ENCODE peak calls at places on chromosomes 5 and 9, in six cellular contexts. E, G, C, L, S and B are unnamed samples.

GRCh38 chr5:157607371-157608161 is 32.0 kb upstream of the ADAM19 start:
- DNase-seq in E (no peak), G (no peak), C (no peak), L (no peak), S (peak), B (no peak)

GRCh38 chr9:111645806-111646205 is 14.7 kb downstream of the DNAJC25 start:
- DNase-seq in E (no peak), G (no peak), C (no peak), L (no peak), S (peak), B (no peak)

GRCh38 chr9:1173986-1174385 is 123.8 kb downstream of the DMRT2 start:
- DNase-seq in E (no peak), G (no peak), C (no peak), L (no peak), S (no peak), B (no peak)

GRCh38 chr5:75037106-75037505 is 15.3 kb downstream of the GCNT4 start:
- DNase-seq in E (no peak), G (no peak), C (no peak), L (no peak), S (peak), B (no peak)

GRCh38 chr5:94174748-94175411 is 433.5 kb upstream of the POU5F2 start:
- DNase-seq in E (no peak), G (no peak), C (no peak), L (no peak), S (peak), B (no peak)

GRCh38 chr5:35811108-35811741 is 45.5 kb upstream of the IL7R start:
- DNase-seq in E (no peak), G (no peak), C (no peak), L (no peak), S (no peak), B (no peak)

GRCh38 chr9:19397845-19398244 is 11.0 kb upstream of the ACER2 start:
- DNase-seq in E (no peak), G (no peak), C (no peak), L (no peak), S (no peak), B (no peak)

GRCh38 chr5:36214434-36214833 is 27.3 kb downstream of the NADK2 start:
- DNase-seq in E (no peak), G (no peak), C (peak), L (no peak), S (no peak), B (no peak)

GRCh38 chr5:161094411-161094810 is 242.4 kb upstream of the ATP10B start:
- DNase-seq in E (no peak), G (no peak), C (no peak), L (no peak), S (no peak), B (no peak)

GRCh38 chr5:111975133-111975532 is 218.1 kb upstream of the NREP start:
- DNase-seq in E (no peak), G (no peak), C (no peak), L (no peak), S (no peak), B (no peak)

GRCh38 chr5:13865317-13865716 is 79.2 kb downstream of the DNAH5 start:
- DNase-seq in E (no peak), G (no peak), C (no peak), L (no peak), S (no peak), B (no peak)

GRCh38 chr9:87884578-87885459 is 2.1 kb downstream of the SPATA31E1 start:
- DNase-seq in E (no peak), G (no peak), C (no peak), L (no peak), S (no peak), B (peak)

GRCh38 chr9:99516657-99517049 is 294.6 kb downstream of the SEC61B start:
- DNase-seq in E (no peak), G (no peak), C (no peak), L (no peak), S (no peak), B (no peak)

GRCh38 chr9:36187414-36187813 is 3.3 kb upstream of the CLTA start:
- DNase-seq in E (no peak), G (no peak), C (no peak), L (no peak), S (peak), B (no peak)

GRCh38 chr9:12684923-12685468 is 8.2 kb upstream of the TYRP1 start:
- DNase-seq in E (no peak), G (no peak), C (no peak), L (no peak), S (no peak), B (no peak)

GRCh38 chr5:78627175-78627574 is 21.4 kb downstream of the LHFPL2 start:
- DNase-seq in E (peak), G (no peak), C (no peak), L (no peak), S (no peak), B (peak)

GRCh38 chr5:1987471-1987870 is 104.7 kb upstream of the IRX4 start:
- DNase-seq in E (no peak), G (no peak), C (no peak), L (no peak), S (no peak), B (no peak)

DNA sequence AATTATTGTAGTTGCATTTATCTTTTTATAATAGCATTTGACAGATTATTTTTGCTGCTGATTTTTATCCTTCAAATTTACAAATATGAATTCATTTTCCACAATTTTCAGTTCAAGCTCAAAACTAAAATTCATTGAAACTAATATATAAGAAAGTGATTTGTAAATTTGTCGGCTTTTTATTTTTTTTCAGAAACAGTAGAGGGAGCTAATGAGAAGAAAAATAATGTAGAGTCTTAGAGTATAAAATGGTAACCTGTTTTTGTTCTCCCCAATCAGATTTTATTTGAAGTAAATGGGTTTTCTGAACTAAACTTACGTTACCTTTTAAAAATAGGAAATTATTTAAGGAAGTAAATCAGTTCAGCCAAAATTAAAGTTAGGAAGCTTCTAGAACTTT is 19.2 kb downstream of the PRRC1 start:
- DNase-seq in E (no peak), G (no peak), C (peak), L (no peak), S (no peak), B (no peak)
- TF ChIP-seq CTCF in E (no peak), G (no peak), C (peak), L (peak), S (no peak), B (peak)

GRCh38 chr5:65152131-65152530 is 329.6 kb downstream of the ADAMTS6 start:
- DNase-seq in E (no peak), G (no peak), C (no peak), L (no peak), S (no peak), B (no peak)
- TF ChIP-seq CTCF in E (no peak), G (no peak), C (no peak), L (no peak), S (no peak), B (no peak)

GRCh38 chr9:85508616-85509015 is 233.1 kb downstream of the AGTPBP1 start:
- DNase-seq in E (no peak), G (no peak), C (no peak), L (no peak), S (no peak), B (no peak)
- TF ChIP-seq CTCF in E (no peak), G (no peak), C (no peak), L (no peak), S (peak), B (no peak)

GRCh38 chr9:38355526-38356120 is 36.9 kb upstream of the ALDH1B1 start:
- DNase-seq in E (no peak), G (no peak), C (no peak), L (no peak), S (no peak), B (no peak)
- TF ChIP-seq CTCF in E (no peak), G (no peak), C (no peak), L (no peak), S (no peak), B (no peak)